ENCODE peak calls at places on chromosomes 13 and 19, in six cellular contexts. U, O, S, T, V and J are unnamed samples.

GRCh38 chr13:78632956-78633355 is 26.0 kb downstream of the OBI1 start:
- DNase-seq in U (no peak), O (no peak), S (peak), T (no peak), V (no peak), J (no peak)

GRCh38 chr19:51131780-51132680 is 7.3 kb downstream of the SIGLEC9 start:
- DNase-seq in U (no peak), O (no peak), S (no peak), T (peak), V (peak), J (no peak)

GRCh38 chr19:1611353-1611752 is 6.1 kb upstream of the UQCR11 start:
- DNase-seq in U (no peak), O (no peak), S (no peak), T (no peak), V (no peak), J (no peak)

GRCh38 chr19:8512115-8512967 is 1.6 kb downstream of the ZNF414 start:
- DNase-seq in U (peak), O (no peak), S (no peak), T (peak), V (no peak), J (peak)

GRCh38 chr13:61414686-61415664 is 674 bp downstream of the PCDH20 start:
- DNase-seq in U (no peak), O (no peak), S (peak), T (peak), V (no peak), J (peak)

GRCh38 chr19:39941151-39941550 is 6.7 kb upstream of the FCGBP start:
- DNase-seq in U (no peak), O (peak), S (no peak), T (no peak), V (no peak), J (no peak)

GRCh38 chr19:38298841-38299680 is 5.0 kb upstream of the C19orf33 start:
- DNase-seq in U (no peak), O (no peak), S (peak), T (no peak), V (no peak), J (no peak)

GRCh38 chr13:25132021-25132420 is 36.1 kb downstream of the PABPC3 start:
- DNase-seq in U (no peak), O (no peak), S (no peak), T (no peak), V (no peak), J (no peak)

GRCh38 chr19:31171936-31172335 is 177.3 kb downstream of the TSHZ3 start:
- DNase-seq in U (no peak), O (no peak), S (no peak), T (no peak), V (no peak), J (peak)

GRCh38 chr13:105327727-105328126 is 1207.7 kb downstream of the EFNB2 start:
- DNase-seq in U (no peak), O (no peak), S (peak), T (no peak), V (no peak), J (no peak)

GRCh38 chr13:113029487-113030258 is 60.7 kb downstream of the MCF2L start:
- DNase-seq in U (peak), O (peak), S (no peak), T (peak), V (no peak), J (peak)

GRCh38 chr13:42000836-42001235 is 39.9 kb upstream of the VWA8 start:
- DNase-seq in U (no peak), O (no peak), S (peak), T (peak), V (no peak), J (no peak)

GRCh38 chr19:5960005-5961001 is 17.6 kb downstream of the RANBP3 start:
- DNase-seq in U (no peak), O (no peak), S (no peak), T (no peak), V (no peak), J (no peak)

GRCh38 chr19:44683434-44684210 is 12.3 kb downstream of the CEACAM19 start:
- DNase-seq in U (no peak), O (no peak), S (no peak), T (no peak), V (no peak), J (no peak)

GRCh38 chr13:111572956-111573355 is 252.5 kb downstream of the TEX29 start:
- DNase-seq in U (no peak), O (no peak), S (no peak), T (no peak), V (no peak), J (no peak)